ENCODE peak calls at places on chromosomes 11 and 22, in ten cellular contexts. A is astrocyte; Z is body of pancreas; V is left ventricle myocardium inferior; N is AG04450; W is CD8-positive, alpha-beta T cell; R is heart left ventricle; F is A549; G is stomach; D is tibial artery. E is an unnamed sample.

GRCh38 chr11:45412521-45412920 is 126.4 kb upstream of the SYT13 start:
- DNase-seq in F (no peak), D (no peak), Z (no peak), A (no peak), R (no peak), N (no peak), V (no peak), G (no peak), W (no peak), E (no peak)

GRCh38 chr11:70727899-70728620 is 329.7 kb downstream of the CTTN start:
- DNase-seq in F (no peak), N (no peak), V (no peak), A (no peak), W (no peak), D (no peak), R (no peak), Z (no peak), G (no peak), E (no peak)

GRCh38 chr22:29555065-29555644 is 1.6 kb upstream of the THOC5 start:
- DNase-seq in A (no peak), W (no peak), N (no peak), R (no peak), D (no peak), V (no peak), G (no peak), F (no peak), Z (no peak), E (no peak)

GRCh38 chr11:12526789-12527188 is 147.4 kb upstream of the TEAD1 start:
- DNase-seq in D (peak; percentile 34), N (no peak), Z (no peak), G (no peak), R (no peak), A (peak; percentile 77), V (no peak), F (no peak), W (no peak), E (no peak)

GRCh38 chr11:35146074-35146521 is 7.1 kb downstream of the CD44 start:
- DNase-seq in F (no peak), W (no peak), D (no peak), A (no peak), G (no peak), Z (no peak), N (no peak), V (no peak), R (no peak), E (no peak)

GRCh38 chr11:46273511-46274205 is 3.8 kb upstream of the CREB3L1 start:
- DNase-seq in F (no peak), A (no peak), G (peak; percentile 78), V (no peak), W (no peak), R (no peak), Z (peak; percentile 83), D (no peak), N (no peak), E (no peak)

GRCh38 chr22:32997295-32997694 is 60.9 kb downstream of the SYN3 start:
- DNase-seq in N (no peak), D (no peak), V (no peak), Z (no peak), G (no peak), W (no peak), F (no peak), A (no peak), R (no peak), E (no peak)

GRCh38 chr22:19150482-19151328 is 613 bp upstream of the GSC2 start:
- DNase-seq in A (no peak), R (no peak), V (no peak), D (no peak), G (no peak), N (no peak), Z (no peak), F (no peak), W (no peak), E (no peak)

GRCh38 chr11:124896821-124897391 is 759 bp downstream of the ROBO4 start:
- DNase-seq in V (no peak), Z (no peak), R (peak; percentile 67), A (no peak), W (no peak), G (no peak), D (no peak), F (no peak), N (no peak), E (no peak)

GRCh38 chr11:26134481-26135355 is 197.2 kb upstream of the ANO3 start:
- DNase-seq in W (no peak), V (no peak), Z (no peak), N (no peak), R (no peak), F (no peak), D (no peak), G (no peak), A (no peak), E (no peak)

GRCh38 chr22:39266398-39267030 is 21.7 kb upstream of the PDGFB start:
- DNase-seq in Z (no peak), N (no peak), W (no peak), R (peak; percentile 57), G (no peak), V (no peak), D (peak; percentile 62), F (no peak), A (no peak), E (no peak)

GRCh38 chr11:19933801-19934488 is 221.3 kb downstream of the NAV2 start:
- DNase-seq in Z (no peak), G (no peak), A (no peak), R (no peak), D (no peak), W (no peak), F (no peak), N (no peak), V (no peak), E (no peak)

GRCh38 chr22:42930810-42931420 is 73.8 kb upstream of the ARFGAP3 start:
- DNase-seq in N (no peak), G (no peak), F (no peak), W (no peak), Z (peak; percentile 86), R (peak; percentile 84), V (peak; percentile 63), D (no peak), A (peak; percentile 39), E (no peak)

GRCh38 chr11:31955838-31956237 is 135.0 kb upstream of the RCN1 start:
- DNase-seq in G (no peak), W (no peak), N (no peak), F (no peak), R (no peak), A (no peak), D (no peak), Z (no peak), V (no peak), E (no peak)

GRCh38 chr11:31956310-31956709 is 134.6 kb upstream of the RCN1 start:
- DNase-seq in G (no peak), R (no peak), V (no peak), W (no peak), N (no peak), F (no peak), A (peak; percentile 45), Z (no peak), D (no peak), E (no peak)

GRCh38 chr11:31957674-31958073 is 133.2 kb upstream of the RCN1 start:
- DNase-seq in V (no peak), G (no peak), Z (no peak), R (no peak), W (no peak), F (no peak), D (no peak), N (no peak), A (no peak), E (no peak)

GRCh38 chr11:31959711-31960110 is 131.2 kb upstream of the RCN1 start:
- DNase-seq in W (no peak), V (no peak), D (no peak), G (no peak), Z (no peak), N (no peak), A (peak; percentile 56), F (no peak), R (no peak), E (no peak)

GRCh38 chr11:31958086-31958735 is 132.7 kb upstream of the RCN1 start:
- DNase-seq in G (peak; percentile 60), N (no peak), W (peak; percentile 3), R (peak; percentile 73), A (peak; percentile 22), Z (peak; percentile 70), D (no peak), V (peak; percentile 75), F (peak; percentile 38), E (no peak)
- TF ChIP-seq CTCF in G (peak; percentile 19), N (peak; percentile 85), W (peak; percentile 54), R (peak; percentile 80), A (peak; percentile 82), Z (peak; percentile 52), D (peak; percentile 25), V (peak; percentile 86), F (peak; percentile 59), E (peak; percentile 41)

DNA sequence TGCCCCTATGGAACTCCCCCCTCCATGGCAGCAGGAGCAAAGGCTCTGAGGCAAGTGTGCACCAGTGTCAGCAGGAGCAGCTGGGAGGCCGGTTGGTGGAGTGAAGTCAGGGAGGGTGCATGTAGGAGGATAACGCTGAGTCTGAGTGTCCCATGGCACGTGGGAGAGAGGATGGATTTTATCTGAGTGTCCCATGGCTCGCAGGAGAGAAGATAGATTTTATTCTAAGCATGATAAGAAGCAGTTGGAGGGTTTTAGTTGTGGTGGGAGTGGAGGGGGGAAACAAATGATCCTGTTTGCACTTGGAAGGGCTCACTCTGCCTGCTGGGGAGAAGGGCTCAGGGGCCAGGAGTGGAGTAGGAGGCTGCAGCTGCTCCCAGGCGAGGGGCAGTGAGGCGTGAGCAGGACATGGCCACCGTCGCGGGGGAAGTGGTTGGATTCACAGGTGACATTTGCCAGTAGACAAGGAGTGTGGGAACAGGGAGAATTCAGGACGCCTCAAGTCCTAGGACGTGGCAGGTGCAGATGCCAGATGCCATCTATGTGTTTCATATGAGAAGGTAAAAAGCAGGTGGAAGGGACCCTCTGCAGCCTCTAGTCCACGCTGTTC is 33.6 kb upstream of the PARVG start:
- DNase-seq in G (no peak), D (no peak), A (no peak), R (no peak), F (no peak), N (no peak), W (no peak), Z (no peak), V (no peak), E (no peak)
- H3K27ac ChIP-seq in G (no peak overlapping the region), D (no peak overlapping the region), A (no peak overlapping the region), R (no peak overlapping the region), F (no peak overlapping the region), N (peak overlapping the region; percentile 11), W (no peak overlapping the region), Z (no peak overlapping the region), V (no peak overlapping the region), E (no peak overlapping the region)

DNA sequence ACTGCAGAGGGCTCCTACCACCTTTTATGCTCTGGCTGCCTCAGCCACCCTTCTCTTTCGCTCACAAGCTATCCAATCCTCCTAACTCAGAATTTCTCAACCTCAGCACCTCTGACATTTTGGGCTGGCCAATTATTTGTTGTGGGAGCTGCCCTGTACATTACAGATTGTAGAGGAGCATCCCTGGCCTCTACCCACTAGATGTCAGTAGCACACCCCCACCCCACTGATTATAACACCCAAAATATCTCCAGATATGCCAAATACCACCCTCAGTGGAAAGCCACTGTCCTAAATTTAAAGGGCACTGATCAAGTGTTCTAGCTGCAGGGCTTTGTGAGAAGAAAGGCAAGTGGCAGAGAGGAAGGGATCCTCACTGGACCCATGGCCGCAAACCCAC is 443.1 kb downstream of the SOX6 start:
- DNase-seq in A (no peak), R (no peak), V (no peak), W (no peak), G (no peak), F (no peak), D (no peak), Z (no peak), N (no peak), E (no peak)
- TF ChIP-seq CTCF in A (no peak), R (no peak), V (peak; percentile 21), W (no peak), G (no peak), F (no peak), D (no peak), Z (peak; percentile 12), N (peak; percentile 33), E (peak; percentile 8)

GRCh38 chr11:114477946-114478537 is 38.8 kb downstream of the REXO2 start:
- DNase-seq in D (no peak), V (no peak), A (no peak), G (no peak), F (no peak), R (no peak), Z (no peak), W (no peak), N (no peak), E (no peak)
- H3K27ac ChIP-seq in D (no peak overlapping the region), V (no peak overlapping the region), A (no peak overlapping the region), G (no peak overlapping the region), F (no peak overlapping the region), R (no peak overlapping the region), Z (no peak overlapping the region), W (no peak overlapping the region), N (no peak overlapping the region), E (no peak overlapping the region)

E was measured in dorsolateral prefrontal cortex.